ENCODE peak calls at places on chromosomes 5 and 9, in five cellular contexts. X, V, W, Z and T are unnamed samples.
A peak's percentile ranks its signal among the peaks of the same experiment; 100 is the strongest.

GRCh38 chr9:136564379-136564988 is 18.6 kb upstream of the NOTCH1 start:
- DNase-seq in W (no peak), Z (no peak), X (no peak), V (peak; percentile 90), T (peak; percentile 52)

GRCh38 chr9:96476591-96476990 is 26.6 kb downstream of the HABP4 start:
- DNase-seq in V (peak; percentile 78), Z (no peak), X (no peak), W (no peak), T (no peak)

GRCh38 chr9:120513825-120514598 is 66.0 kb downstream of the CDK5RAP2 start:
- DNase-seq in Z (no peak), X (no peak), W (no peak), V (no peak), T (no peak)

GRCh38 chr5:146340260-146341081 is 1.8 kb downstream of the POU4F3 start:
- DNase-seq in V (peak; percentile 59), X (peak; percentile 86), W (no peak), Z (peak; percentile 80), T (peak; percentile 87)

GRCh38 chr5:6731465-6732237 is 18.4 kb downstream of the TENT4A start:
- DNase-seq in X (no peak), V (peak; percentile 64), W (no peak), Z (no peak), T (no peak)

GRCh38 chr9:17063535-17064135 is 71.2 kb upstream of the CNTLN start:
- DNase-seq in X (no peak), Z (peak; percentile 73), W (peak; percentile 32), V (peak; percentile 72), T (peak; percentile 76)

GRCh38 chr5:17118631-17119030 is 98.8 kb upstream of the BASP1 start:
- DNase-seq in Z (peak; percentile 69), X (no peak), V (peak; percentile 96), W (peak; percentile 70), T (peak; percentile 83)

GRCh38 chr5:111225926-111226325 is 1.7 kb downstream of the CAMK4 start:
- DNase-seq in V (no peak), X (no peak), Z (no peak), W (no peak), T (no peak)

GRCh38 chr5:141680751-141681201 is 1.3 kb downstream of the ARAP3 start:
- DNase-seq in X (no peak), V (no peak), Z (no peak), W (no peak), T (peak; percentile 20)

GRCh38 chr5:1787472-1788047 is 12.1 kb downstream of the MRPL36 start:
- DNase-seq in V (no peak), X (peak; percentile 53), W (no peak), Z (no peak), T (no peak)

GRCh38 chr5:120293796-120294195 is 170.3 kb upstream of the PRR16 start:
- DNase-seq in Z (no peak), V (peak; percentile 95), W (no peak), X (no peak), T (peak; percentile 80)

GRCh38 chr9:34957492-34958410 is at the start of gene PHF24:
- DNase-seq in V (no peak), W (no peak), X (peak; percentile 77), Z (peak; percentile 70), T (peak; percentile 44)

GRCh38 chr5:117794847-117795246 is 1193.5 kb downstream of the DTWD2 start:
- DNase-seq in X (no peak), W (no peak), Z (no peak), V (no peak), T (peak; percentile 13)

GRCh38 chr5:75736273-75736672 is 19.0 kb upstream of the POC5 start:
- DNase-seq in Z (no peak), V (no peak), X (no peak), W (no peak), T (no peak)

GRCh38 chr5:145014109-145014508 is 821.0 kb downstream of the PRELID2 start:
- DNase-seq in Z (no peak), W (no peak), X (no peak), V (no peak), T (no peak)

GRCh38 chr5:78235289-78235688 is 59.2 kb downstream of the AP3B1 start:
- DNase-seq in W (no peak), X (no peak), V (peak; percentile 45), Z (no peak), T (peak; percentile 71)

GRCh38 chr5:169009171-169009570 is 291.8 kb downstream of the SLIT3 start:
- DNase-seq in X (no peak), Z (no peak), W (no peak), V (peak; percentile 59), T (no peak)

GRCh38 chr5:116370886-116371285 is 203.7 kb downstream of the SEMA6A start:
- DNase-seq in Z (no peak), V (peak; percentile 62), W (no peak), X (no peak), T (peak; percentile 12)

GRCh38 chr9:137502008-137502913 is 43.1 kb upstream of the NSMF start:
- DNase-seq in X (no peak), Z (no peak), V (no peak), W (no peak), T (no peak)

GRCh38 chr5:14627270-14627669 is 37.2 kb upstream of the OTULIN start:
- DNase-seq in W (no peak), X (no peak), V (no peak), Z (no peak), T (no peak)

GRCh38 chr9:116471093-116471906 is 215.8 kb upstream of the TRIM32 start:
- DNase-seq in V (no peak), X (no peak), W (no peak), Z (peak; percentile 74), T (peak; percentile 95)

GRCh38 chr5:4511996-4512656 is 628.0 kb upstream of the ADAMTS16 start:
- DNase-seq in W (no peak), Z (peak; percentile 69), X (no peak), V (peak; percentile 3), T (no peak)

GRCh38 chr9:19130436-19130835 is 3.1 kb upstream of the PLIN2 start:
- DNase-seq in X (no peak), Z (no peak), V (no peak), W (no peak), T (no peak)

GRCh38 chr5:134053840-134054338 is 49.1 kb upstream of the VDAC1 start:
- DNase-seq in X (no peak), W (peak; percentile 21), V (no peak), Z (no peak), T (no peak)

GRCh38 chr9:2024888-2025781 is 10.0 kb downstream of the SMARCA2 start:
- DNase-seq in X (no peak), V (no peak), W (no peak), Z (no peak), T (peak; percentile 36)

GRCh38 chr5:93580387-93581100 is 475 bp downstream of the NR2F1-AS1 start:
- DNase-seq in V (peak; percentile 56), W (no peak), X (peak; percentile 77), Z (no peak), T (peak; percentile 60)

GRCh38 chr5:154402611-154403010 is 43.2 kb upstream of the SAP30L start:
- DNase-seq in W (no peak), X (no peak), V (no peak), Z (no peak), T (no peak)

GRCh38 chr5:136749016-136749415 is 383.7 kb upstream of the TRPC7 start:
- DNase-seq in X (no peak), V (no peak), Z (no peak), W (no peak), T (peak; percentile 8)

GRCh38 chr9:134492281-134492691 is 149.3 kb upstream of the COL5A1 start:
- DNase-seq in X (peak; percentile 78), V (peak; percentile 96), W (no peak), Z (peak; percentile 85), T (peak; percentile 99)

DNA sequence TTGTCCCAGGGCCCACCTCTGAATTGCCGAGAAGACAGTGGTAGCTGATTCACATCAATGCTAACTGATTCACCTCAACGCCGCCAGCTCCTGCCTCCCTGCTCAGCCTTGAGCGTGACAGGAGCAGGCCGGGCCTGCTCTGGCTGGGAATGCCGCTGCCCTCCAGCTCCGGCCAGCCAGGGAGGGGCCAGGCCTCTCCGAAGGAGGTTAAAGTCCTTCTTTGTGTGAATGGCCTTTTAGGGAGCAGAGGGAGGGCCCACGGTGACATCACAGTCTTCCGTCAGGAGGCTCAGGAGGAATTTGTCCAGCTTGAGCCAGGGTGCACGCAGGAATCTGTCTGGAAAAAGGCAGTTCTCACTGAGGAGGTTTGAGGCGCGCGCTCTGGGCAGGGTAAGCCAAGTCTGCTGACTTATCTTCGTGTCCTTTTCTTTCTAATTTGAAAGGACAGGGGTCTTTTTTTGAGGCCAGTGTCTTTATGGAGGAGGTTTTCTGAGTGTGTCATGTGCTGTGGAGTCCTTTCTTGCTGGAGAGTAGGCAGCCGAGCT is 82.7 kb downstream of the C9orf152 start:
- DNase-seq in W (no peak), Z (peak; percentile 95), X (peak; percentile 95), V (peak; percentile 94), T (peak; percentile 95)
- H3K4me3 ChIP-seq in W (no peak overlapping the region), Z (peak overlapping the region; percentile 7), X (peak overlapping the region; percentile 68), V (no peak overlapping the region), T (peak overlapping the region; percentile 54)

GRCh38 chr5:127290019-127290945 is at the start of gene MEGF10:
- DNase-seq in V (peak; percentile 44), W (no peak), X (peak; percentile 74), Z (peak; percentile 71), T (peak; percentile 89)
- H3K4me3 ChIP-seq in V (peak within 1 kb of the TSS; percentile 48), W (no peak within 1 kb of the TSS), X (no peak within 1 kb of the TSS), Z (peak within 1 kb of the TSS; percentile 68), T (peak within 1 kb of the TSS; percentile 76)

GRCh38 chr9:124858330-124859046 is 3.3 kb downstream of the RPL35 start:
- DNase-seq in V (no peak), X (no peak), Z (no peak), W (no peak), T (no peak)
- H3K4me3 ChIP-seq in V (no peak overlapping the region), X (no peak overlapping the region), Z (no peak overlapping the region), W (no peak overlapping the region), T (no peak overlapping the region)

DNA sequence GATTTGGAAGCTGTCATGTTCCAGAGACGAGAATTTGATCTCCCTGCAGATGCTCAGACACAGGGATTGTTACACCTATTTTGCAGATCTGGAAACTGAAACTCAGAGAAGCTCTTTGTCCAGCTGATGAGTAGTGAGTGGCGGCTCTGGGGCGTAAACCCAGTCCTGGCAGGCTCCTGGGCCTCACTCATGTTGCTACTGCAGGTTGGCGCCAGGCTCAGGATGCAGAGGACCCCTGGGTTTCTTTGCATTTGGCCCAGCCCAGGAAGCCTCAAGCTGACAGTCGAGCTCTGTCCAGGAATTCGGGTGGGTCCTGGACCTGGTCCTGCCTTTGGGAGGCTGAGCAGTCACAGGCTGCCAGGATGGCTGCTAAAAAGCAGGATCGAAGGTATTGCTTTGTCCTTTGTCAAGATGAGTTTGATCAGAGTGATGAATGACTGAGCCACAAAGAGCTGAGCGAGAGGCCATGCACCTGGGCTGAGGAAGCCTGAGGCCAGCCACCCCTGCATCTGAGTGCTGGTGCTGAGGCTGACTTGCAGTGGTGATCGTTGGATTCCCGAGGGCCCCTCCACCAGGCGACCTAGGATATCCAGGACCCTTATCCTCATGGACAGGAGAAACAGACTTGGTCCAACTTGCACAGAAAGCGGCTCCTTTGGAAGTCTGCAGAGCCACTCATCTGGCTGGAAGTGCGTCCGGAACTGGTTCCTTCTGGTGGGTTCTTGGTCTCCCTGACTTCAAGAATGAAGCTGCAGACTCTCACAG is 8.3 kb upstream of the RNF130 start:
- DNase-seq in V (no peak), Z (no peak), X (no peak), W (no peak), T (no peak)
- H3K4me3 ChIP-seq in V (no peak overlapping the region), Z (no peak overlapping the region), X (no peak overlapping the region), W (no peak overlapping the region), T (no peak overlapping the region)